ENCODE peak calls at places on chromosome 16, in six cellular contexts. S is G401; R is effector memory CD8-positive, alpha-beta T cell; P is hippocampal formation; F is HTR-8/SVneo; G is T-helper 2 cell. T is an unnamed sample.

GRCh38 chr16:77991701-77992100 is 30.6 kb upstream of the CLEC3A start:
- DNase-seq in S (no peak), R (no peak), P (no peak), F (no peak), G (no peak), T (no peak)

GRCh38 chr16:12917653-12918052 is 16.3 kb downstream of the SHISA9 start:
- DNase-seq in S (no peak), R (no peak), P (no peak), F (no peak), G (no peak), T (no peak)

GRCh38 chr16:19555938-19556778 is 655 bp downstream of the VPS35L start:
- DNase-seq in S (peak; percentile 48), R (peak; percentile 6), P (no peak), F (no peak), G (no peak), T (peak; percentile 39)

GRCh38 chr16:67525176-67525860 is 3.3 kb upstream of the RIPOR1 start:
- DNase-seq in S (no peak), R (no peak), P (no peak), F (no peak), G (no peak), T (no peak)

GRCh38 chr16:2983706-2984136 is 3.5 kb upstream of the PKMYT1 start:
- DNase-seq in S (peak; percentile 77), R (peak; percentile 36), P (peak; percentile 67), F (peak; percentile 90), G (peak; percentile 52), T (peak; percentile 11)

GRCh38 chr16:88369447-88370008 is 13.2 kb upstream of the ZNF469 start:
- DNase-seq in S (no peak), R (no peak), P (no peak), F (no peak), G (no peak), T (no peak)

GRCh38 chr16:89106533-89107208 is 13.0 kb downstream of the ACSF3 start:
- DNase-seq in S (peak; percentile 93), R (no peak), P (no peak), F (no peak), G (no peak), T (no peak)

GRCh38 chr16:10100829-10101228 is 81.4 kb downstream of the GRIN2A start:
- DNase-seq in S (no peak), R (no peak), P (no peak), F (no peak), G (no peak), T (no peak)

GRCh38 chr16:57704905-57705852 is 10.6 kb downstream of the DRC7 start:
- DNase-seq in S (no peak), R (no peak), P (no peak), F (no peak), G (no peak), T (no peak)

GRCh38 chr16:1042776-1043349 is 29.7 kb upstream of the SSTR5 start:
- DNase-seq in S (no peak), R (no peak), P (no peak), F (no peak), G (no peak), T (no peak)

GRCh38 chr16:21076186-21076883 is 74.3 kb downstream of the DNAH3 start:
- DNase-seq in S (no peak), R (no peak), P (no peak), F (no peak), G (no peak), T (no peak)

GRCh38 chr16:64132686-64133085 is 989.2 kb downstream of the CDH11 start:
- DNase-seq in S (peak; percentile 65), R (no peak), P (peak; percentile 5), F (no peak), G (no peak), T (no peak)

GRCh38 chr16:84483882-84484565 is 20.4 kb downstream of the MEAK7 start:
- DNase-seq in S (no peak), R (no peak), P (no peak), F (no peak), G (no peak), T (no peak)

GRCh38 chr16:9091867-9092281 is 430 bp downstream of the HAPSTR1 start:
- DNase-seq in S (no peak), R (peak; percentile 32), P (no peak), F (no peak), G (peak; percentile 22), T (peak; percentile 34)

GRCh38 chr16:56610017-56610608 is 1.7 kb downstream of the MT2A start:
- DNase-seq in S (no peak), R (peak; percentile 42), P (no peak), F (no peak), G (no peak), T (peak; percentile 70)

GRCh38 chr16:72666267-72666666 is 381.7 kb downstream of the ZFHX3 start:
- DNase-seq in S (peak; percentile 11), R (no peak), P (no peak), F (no peak), G (no peak), T (no peak)